ENCODE peak calls at places on chromosomes 11 and 22, in seven cellular contexts. E is endodermal cell, U is body of pancreas, O is DND-41, M is dorsolateral prefrontal cortex, T is psoas muscle, Y is neural progenitor cell. Q is an unnamed sample.

GRCh38 chr22:46192210-46192993 is 42.1 kb downstream of the PPARA start:
- DNase-seq in E (no peak), Y (no peak), M (no peak), T (no peak), U (no peak), O (no peak), Q (no peak)

GRCh38 chr22:25062378-25063095 is 110.0 kb downstream of the KIAA1671 start:
- DNase-seq in Y (no peak), U (no peak), O (peak), E (no peak), T (peak), M (no peak), Q (no peak)

GRCh38 chr11:32087602-32088001 is 3.3 kb upstream of the RCN1 start:
- DNase-seq in T (no peak), O (no peak), M (no peak), Y (no peak), U (no peak), E (no peak), Q (no peak)

GRCh38 chr22:47138898-47139789 is 376.7 kb downstream of the TBC1D22A start:
- DNase-seq in Y (no peak), E (no peak), U (no peak), M (no peak), T (peak), O (no peak), Q (no peak)

GRCh38 chr11:91296628-91297027 is 928.0 kb upstream of the FAT3 start:
- DNase-seq in O (no peak), M (no peak), U (no peak), E (no peak), T (no peak), Y (no peak), Q (no peak)

GRCh38 chr11:10118830-10119229 is 175.2 kb downstream of the SBF2 start:
- DNase-seq in M (no peak), O (no peak), Y (no peak), T (no peak), E (no peak), U (no peak), Q (no peak)

GRCh38 chr11:35344990-35345655 is 74.2 kb downstream of the SLC1A2 start:
- DNase-seq in E (no peak), U (no peak), T (no peak), Y (no peak), M (no peak), O (no peak), Q (no peak)

GRCh38 chr22:44537016-44537936 is 39.2 kb upstream of the RTL6 start:
- DNase-seq in U (no peak), M (no peak), E (peak), T (no peak), Y (no peak), O (no peak), Q (no peak)

GRCh38 chr11:1970956-1971355 is 23.8 kb downstream of the MRPL23 start:
- DNase-seq in T (peak), E (peak), O (no peak), Y (no peak), U (peak), M (no peak), Q (no peak)

GRCh38 chr11:1534682-1535081 is 37.4 kb downstream of the DUSP8 start:
- DNase-seq in O (no peak), E (no peak), T (no peak), M (peak), U (no peak), Y (no peak), Q (no peak)

GRCh38 chr11:64626637-64627036 is 35.6 kb downstream of the SLC22A12 start:
- DNase-seq in M (no peak), O (no peak), Y (peak), E (no peak), T (no peak), U (no peak), Q (no peak)

GRCh38 chr11:115409691-115410220 is 94.5 kb downstream of the CADM1 start:
- DNase-seq in U (no peak), M (no peak), T (no peak), O (no peak), Y (peak), E (no peak), Q (no peak)

GRCh38 chr22:23862103-23862502 is 4.4 kb downstream of the SLC2A11 start:
- DNase-seq in E (peak), M (no peak), T (no peak), Y (peak), O (peak), U (peak), Q (no peak)

GRCh38 chr11:45922425-45923082 is at the start of gene LARGE2:
- DNase-seq in T (peak), Y (peak), M (no peak), O (no peak), E (peak), U (peak), Q (no peak)

GRCh38 chr22:32564170-32565001 is 89.8 kb downstream of the FBXO7 start:
- DNase-seq in U (no peak), O (no peak), E (no peak), T (peak), Y (no peak), M (no peak), Q (no peak)

GRCh38 chr22:19169002-19169946 is 9.3 kb downstream of the SLC25A1 start:
- DNase-seq in T (no peak), E (peak), O (no peak), M (no peak), Y (peak), U (no peak), Q (peak)

GRCh38 chr11:126791446-126791845 is 209.1 kb downstream of the KIRREL3 start:
- DNase-seq in U (no peak), Y (peak), T (no peak), M (no peak), O (no peak), E (peak), Q (no peak)

GRCh38 chr11:126793596-126793995 is 207.0 kb downstream of the KIRREL3 start:
- DNase-seq in Y (no peak), U (no peak), T (no peak), O (no peak), M (no peak), E (no peak), Q (no peak)

GRCh38 chr11:126791991-126792390 is 208.6 kb downstream of the KIRREL3 start:
- DNase-seq in O (no peak), T (no peak), U (no peak), E (no peak), M (no peak), Y (no peak), Q (no peak)

GRCh38 chr11:126790550-126790981 is 210.0 kb downstream of the KIRREL3 start:
- DNase-seq in Y (peak), O (no peak), U (no peak), T (no peak), M (peak), E (peak), Q (no peak)
- H3K4me3 ChIP-seq in Y (no peak), O (no peak), U (no peak), T (no peak), M (no peak), E (no peak), Q (no peak)

DNA sequence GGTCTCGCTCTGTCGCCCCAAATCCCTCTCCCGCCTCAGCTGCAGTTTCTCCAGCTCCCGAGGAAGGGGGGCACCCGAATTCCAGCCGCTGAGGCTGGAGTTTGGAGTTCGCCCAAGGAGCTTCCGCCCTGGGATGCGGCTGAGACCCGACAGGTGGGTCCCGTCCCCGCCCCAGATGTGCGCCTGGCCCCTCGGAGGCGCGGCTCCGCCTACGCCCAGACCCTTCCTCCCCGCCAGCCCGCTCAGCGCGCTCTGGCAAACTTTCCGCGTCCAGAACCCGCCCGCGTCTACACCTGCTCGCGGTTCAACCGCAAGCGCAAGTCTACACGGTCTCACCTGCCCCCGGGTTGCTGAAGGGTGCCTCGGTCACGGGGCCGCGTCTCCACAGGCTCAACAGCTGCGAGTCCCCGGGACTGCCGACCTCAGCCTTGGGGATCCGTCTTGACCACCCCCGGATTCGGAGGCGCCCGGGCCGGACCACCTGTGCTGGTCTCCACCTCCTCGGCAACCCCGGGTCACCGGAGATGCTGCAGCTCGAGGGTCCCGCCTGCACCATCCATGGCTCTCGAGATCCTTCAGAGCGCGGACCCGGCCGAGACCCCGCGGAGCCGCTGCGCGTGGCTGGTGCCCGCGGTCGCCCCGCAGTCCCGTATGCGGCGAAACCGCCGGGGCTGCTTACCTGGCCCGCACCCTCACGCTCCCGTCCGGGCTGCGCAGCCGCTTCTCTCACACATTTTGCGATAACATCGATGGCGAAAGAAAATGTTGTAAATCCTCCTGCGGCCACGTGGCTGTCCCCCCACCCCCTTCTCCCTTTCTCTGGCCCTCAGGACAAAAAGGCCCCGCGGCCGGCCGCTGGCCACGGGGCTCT is 63.6 kb downstream of the NFAM1 start:
- DNase-seq in O (peak), Y (peak), M (no peak), T (no peak), U (peak), E (peak), Q (no peak)
- H3K27ac ChIP-seq in O (no peak), Y (no peak), M (no peak), T (no peak), U (no peak), E (no peak), Q (no peak)

GRCh38 chr22:26170795-26171194 is 1.5 kb downstream of the SEZ6L start:
- DNase-seq in E (peak), Y (peak), O (peak), T (no peak), M (peak), U (peak), Q (no peak)

GRCh38 chr22:26170112-26170492 is 840 bp downstream of the SEZ6L start:
- DNase-seq in E (peak), T (no peak), Y (peak), O (no peak), M (no peak), U (no peak), Q (no peak)

GRCh38 chr22:26168934-26169311 is 339 bp upstream of the SEZ6L start:
- DNase-seq in E (no peak), U (no peak), O (no peak), Y (no peak), T (no peak), M (peak), Q (no peak)

GRCh38 chr22:26168199-26168915 is 905 bp upstream of the SEZ6L start:
- DNase-seq in M (peak), O (no peak), Y (peak), T (no peak), U (no peak), E (peak), Q (no peak)

GRCh38 chr22:26169312-26170111 is at the start of gene SEZ6L:
- DNase-seq in Y (peak), M (peak), U (peak), T (peak), E (peak), O (no peak), Q (no peak)
- H3K4me3 ChIP-seq in Y (peak), M (peak), U (no peak), T (peak), E (peak), O (no peak), Q (peak)

DNA sequence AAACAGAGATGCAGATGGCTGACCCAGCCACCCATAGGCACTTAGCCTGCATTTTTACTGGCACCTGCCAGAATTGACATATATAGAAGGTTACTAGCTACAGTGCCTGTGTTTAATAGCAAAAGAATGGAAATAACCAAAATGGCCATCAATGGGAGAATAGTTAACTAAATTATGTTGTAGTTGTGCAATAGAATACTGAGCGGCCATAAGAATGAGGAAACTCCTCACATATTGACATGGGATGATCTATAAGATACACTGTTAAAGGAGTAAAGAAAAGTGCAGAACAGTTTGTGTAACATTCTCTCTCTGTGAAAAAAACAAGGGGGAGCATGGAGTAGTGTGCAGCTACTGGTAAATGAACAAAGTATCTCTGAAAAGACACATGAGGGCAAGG is 21.5 kb downstream of the ARAP1 start:
- DNase-seq in U (no peak), T (no peak), E (no peak), O (no peak), M (no peak), Y (no peak), Q (no peak)
- H3K27ac ChIP-seq in U (no peak), T (no peak), E (no peak), O (no peak), M (no peak), Y (no peak), Q (no peak)

GRCh38 chr22:42615092-42615859 is 593 bp upstream of the POLDIP3 start:
- DNase-seq in M (peak), T (peak), Y (peak), U (peak), O (peak), E (peak), Q (peak)
- H3K4me3 ChIP-seq in M (peak), T (peak), Y (peak), U (peak), O (peak), E (peak), Q (peak)

GRCh38 chr11:73356979-73357739 is 19.0 kb upstream of the RELT start:
- DNase-seq in E (no peak), T (no peak), U (no peak), M (no peak), O (no peak), Y (no peak), Q (no peak)
- H3K27ac ChIP-seq in E (no peak), T (no peak), U (no peak), M (no peak), O (no peak), Y (no peak), Q (peak)

GRCh38 chr11:47396049-47396320 is 12.4 kb upstream of the SLC39A13 start:
- DNase-seq in Y (peak), O (no peak), U (no peak), M (no peak), T (no peak), E (no peak), Q (no peak)

GRCh38 chr11:47394050-47394321 is 14.4 kb upstream of the SLC39A13 start:
- DNase-seq in O (no peak), E (no peak), Y (no peak), M (no peak), U (no peak), T (peak), Q (no peak)

GRCh38 chr11:47395225-47396048 is 13.0 kb upstream of the SLC39A13 start:
- DNase-seq in U (no peak), O (no peak), E (no peak), Y (no peak), T (peak), M (no peak), Q (no peak)

GRCh38 chr11:47393163-47394049 is 15.0 kb upstream of the SLC39A13 start:
- DNase-seq in M (no peak), E (no peak), U (no peak), T (peak), O (no peak), Y (peak), Q (no peak)

GRCh38 chr11:47394322-47395224 is 13.8 kb upstream of the SLC39A13 start:
- DNase-seq in M (no peak), U (no peak), E (peak), T (peak), O (peak), Y (peak), Q (no peak)
- H3K4me3 ChIP-seq in M (peak), U (no peak), E (no peak), T (peak), O (no peak), Y (no peak), Q (peak)